ENCODE peak calls at places on chromosome 18, in nine cellular contexts. F, T, C, U, J, Y, D, B and K are unnamed samples.

GRCh38 chr18:49886891-49887764 is 73.8 kb upstream of the ACAA2 start:
- DNase-seq in F (no peak), T (peak), C (no peak), U (no peak), J (no peak), Y (no peak), D (no peak), B (no peak), K (no peak)

GRCh38 chr18:43001821-43002220 is 113.7 kb downstream of the RIT2 start:
- DNase-seq in F (peak), T (no peak), C (no peak), U (no peak), J (no peak), Y (no peak), D (no peak), B (no peak), K (peak)

GRCh38 chr18:6751207-6751606 is 21.7 kb downstream of the ARHGAP28 start:
- DNase-seq in F (no peak), T (no peak), C (no peak), U (no peak), J (no peak), Y (no peak), D (no peak), B (no peak), K (no peak)

GRCh38 chr18:58148954-58149471 is 105.0 kb downstream of the NEDD4L start:
- DNase-seq in F (no peak), T (no peak), C (peak), U (no peak), J (no peak), Y (no peak), D (no peak), B (no peak), K (no peak)

GRCh38 chr18:12821408-12821807 is 62.6 kb downstream of the PTPN2 start:
- DNase-seq in F (no peak), T (no peak), C (peak), U (no peak), J (no peak), Y (no peak), D (no peak), B (no peak), K (no peak)

GRCh38 chr18:251572-251971 is 16.3 kb downstream of the THOC1 start:
- DNase-seq in F (no peak), T (no peak), C (no peak), U (no peak), J (no peak), Y (no peak), D (no peak), B (no peak), K (no peak)

GRCh38 chr18:7766817-7767216 is 199.7 kb downstream of the PTPRM start:
- DNase-seq in F (no peak), T (no peak), C (no peak), U (no peak), J (no peak), Y (no peak), D (no peak), B (no peak), K (no peak)

GRCh38 chr18:25727281-25727680 is 363.1 kb downstream of the SS18 start:
- DNase-seq in F (no peak), T (no peak), C (no peak), U (no peak), J (no peak), Y (no peak), D (no peak), B (no peak), K (no peak)

GRCh38 chr18:57805117-57805516 is 2.0 kb upstream of the ATP8B1 start:
- DNase-seq in F (no peak), T (no peak), C (no peak), U (no peak), J (no peak), Y (no peak), D (no peak), B (peak), K (no peak)

GRCh38 chr18:54712315-54712714 is 116.0 kb upstream of the RAB27B start:
- DNase-seq in F (peak), T (no peak), C (no peak), U (no peak), J (no peak), Y (peak), D (peak), B (no peak), K (peak)

GRCh38 chr18:51490417-51490816 is 292.9 kb upstream of the MEX3C start:
- DNase-seq in F (no peak), T (no peak), C (no peak), U (no peak), J (no peak), Y (no peak), D (no peak), B (no peak), K (no peak)

GRCh38 chr18:31977270-31977872 is 34.4 kb upstream of the TRAPPC8 start:
- DNase-seq in F (peak), T (no peak), C (peak), U (no peak), J (peak), Y (peak), D (no peak), B (no peak), K (peak)

GRCh38 chr18:39667905-39668304 is 2102.3 kb upstream of the CELF4 start:
- DNase-seq in F (peak), T (no peak), C (no peak), U (no peak), J (no peak), Y (no peak), D (no peak), B (no peak), K (peak)

GRCh38 chr18:47260138-47260923 is 8.9 kb upstream of the SKOR2 start:
- DNase-seq in F (peak), T (no peak), C (peak), U (peak), J (peak), Y (no peak), D (no peak), B (no peak), K (peak)

GRCh38 chr18:12283256-12283655 is 24.8 kb upstream of the TUBB6 start:
- DNase-seq in F (peak), T (no peak), C (peak), U (no peak), J (no peak), Y (no peak), D (peak), B (no peak), K (peak)

GRCh38 chr18:43031169-43031568 is 84.3 kb downstream of the RIT2 start:
- DNase-seq in F (no peak), T (no peak), C (no peak), U (no peak), J (no peak), Y (no peak), D (no peak), B (no peak), K (no peak)

GRCh38 chr18:72922895-72923294 is 55.1 kb upstream of the NETO1 start:
- DNase-seq in F (no peak), T (no peak), C (no peak), U (no peak), J (no peak), Y (no peak), D (no peak), B (no peak), K (no peak)

GRCh38 chr18:11741505-11742145 is 52.6 kb downstream of the GNAL start:
- DNase-seq in F (peak), T (no peak), C (no peak), U (no peak), J (peak), Y (no peak), D (peak), B (no peak), K (no peak)

GRCh38 chr18:63774511-63774910 is 707 bp upstream of the SERPINB7 start:
- DNase-seq in F (no peak), T (no peak), C (no peak), U (no peak), J (no peak), Y (no peak), D (no peak), B (no peak), K (no peak)

GRCh38 chr18:6476201-6476600 is 61.5 kb upstream of the L3MBTL4 start:
- DNase-seq in F (no peak), T (no peak), C (no peak), U (no peak), J (no peak), Y (no peak), D (no peak), B (no peak), K (no peak)

GRCh38 chr18:35345460-35345921 is 1.3 kb upstream of the ZNF24 start:
- DNase-seq in F (no peak), T (no peak), C (peak), U (no peak), J (no peak), Y (no peak), D (no peak), B (no peak), K (peak)

GRCh38 chr18:77635441-77635840 is 385.8 kb downstream of the GALR1 start:
- DNase-seq in F (no peak), T (no peak), C (no peak), U (peak), J (no peak), Y (no peak), D (no peak), B (no peak), K (peak)

GRCh38 chr18:77047803-77048419 is 84.7 kb downstream of the MBP start:
- DNase-seq in F (no peak), T (no peak), C (no peak), U (no peak), J (no peak), Y (no peak), D (no peak), B (peak), K (no peak)

GRCh38 chr18:59052965-59053960 is 86.4 kb upstream of the SEC11C start:
- DNase-seq in F (no peak), T (peak), C (no peak), U (no peak), J (no peak), Y (peak), D (no peak), B (no peak), K (peak)

GRCh38 chr18:45481846-45482245 is 133.4 kb upstream of the SLC14A2 start:
- DNase-seq in F (no peak), T (no peak), C (no peak), U (no peak), J (no peak), Y (no peak), D (no peak), B (no peak), K (no peak)

GRCh38 chr18:50151876-50152275 is 43.1 kb downstream of the MYO5B start:
- DNase-seq in F (peak), T (no peak), C (no peak), U (no peak), J (no peak), Y (no peak), D (no peak), B (no peak), K (peak)

GRCh38 chr18:59540356-59540755 is 156.9 kb downstream of the CCBE1 start:
- DNase-seq in F (peak), T (no peak), C (no peak), U (no peak), J (no peak), Y (no peak), D (no peak), B (no peak), K (peak)

GRCh38 chr18:5393779-5394178 is 98.3 kb upstream of the ZBTB14 start:
- DNase-seq in F (peak), T (no peak), C (no peak), U (no peak), J (no peak), Y (no peak), D (no peak), B (no peak), K (peak)

GRCh38 chr18:8987250-8987649 is 115.2 kb upstream of the NDUFV2 start:
- DNase-seq in F (peak), T (no peak), C (no peak), U (no peak), J (no peak), Y (no peak), D (peak), B (no peak), K (peak)

GRCh38 chr18:12010187-12010802 is 29.0 kb downstream of the IMPA2 start:
- DNase-seq in F (no peak), T (no peak), C (no peak), U (no peak), J (no peak), Y (no peak), D (no peak), B (no peak), K (no peak)

GRCh38 chr18:13120967-13121586 is 97.5 kb upstream of the LDLRAD4 start:
- DNase-seq in F (peak), T (no peak), C (no peak), U (no peak), J (no peak), Y (no peak), D (no peak), B (no peak), K (peak)

GRCh38 chr18:41842886-41843285 is 112.1 kb upstream of the PIK3C3 start:
- DNase-seq in F (peak), T (no peak), C (no peak), U (no peak), J (no peak), Y (no peak), D (no peak), B (no peak), K (peak)

GRCh38 chr18:33781429-33781828 is 203.4 kb downstream of the ASXL3 start:
- DNase-seq in F (no peak), T (no peak), C (no peak), U (no peak), J (no peak), Y (no peak), D (no peak), B (no peak), K (no peak)

GRCh38 chr18:25399554-25399953 is 47.6 kb upstream of the ZNF521 start:
- DNase-seq in F (no peak), T (no peak), C (no peak), U (no peak), J (no peak), Y (no peak), D (no peak), B (no peak), K (no peak)

GRCh38 chr18:58222439-58223125 is 178.6 kb downstream of the NEDD4L start:
- DNase-seq in F (peak), T (no peak), C (no peak), U (no peak), J (no peak), Y (no peak), D (no peak), B (no peak), K (no peak)

GRCh38 chr18:59514193-59514592 is 155.1 kb upstream of the LMAN1 start:
- DNase-seq in F (peak), T (peak), C (peak), U (peak), J (no peak), Y (no peak), D (no peak), B (peak), K (peak)

GRCh38 chr18:12423820-12424219 is 16.1 kb downstream of the PRELID3A start:
- DNase-seq in F (no peak), T (no peak), C (peak), U (no peak), J (no peak), Y (no peak), D (no peak), B (no peak), K (no peak)

GRCh38 chr18:22466608-22467390 is 49.1 kb upstream of the CTAGE1 start:
- DNase-seq in F (peak), T (no peak), C (no peak), U (peak), J (no peak), Y (no peak), D (peak), B (no peak), K (peak)
- H3K4me3 ChIP-seq in F (peak), T (peak), C (no peak), U (peak), J (no peak), Y (no peak), D (peak), B (no peak), K (no peak)

GRCh38 chr18:48657446-48658120 is 118.8 kb downstream of the CTIF start:
- DNase-seq in F (peak), T (no peak), C (no peak), U (no peak), J (no peak), Y (no peak), D (no peak), B (peak), K (peak)

GRCh38 chr18:48659188-48660009 is 120.6 kb downstream of the CTIF start:
- DNase-seq in F (no peak), T (no peak), C (no peak), U (no peak), J (no peak), Y (no peak), D (no peak), B (peak), K (no peak)

GRCh38 chr18:48656582-48656981 is 117.8 kb downstream of the CTIF start:
- DNase-seq in F (no peak), T (no peak), C (no peak), U (no peak), J (no peak), Y (no peak), D (no peak), B (peak), K (no peak)

GRCh38 chr18:48660346-48661228 is 121.8 kb downstream of the CTIF start:
- DNase-seq in F (no peak), T (no peak), C (no peak), U (no peak), J (no peak), Y (no peak), D (no peak), B (peak), K (no peak)

GRCh38 chr18:48658721-48659120 is 119.9 kb downstream of the CTIF start:
- DNase-seq in F (no peak), T (no peak), C (no peak), U (no peak), J (no peak), Y (no peak), D (no peak), B (peak), K (no peak)
- TF ChIP-seq CTCF in F (no peak), T (no peak), C (no peak), U (no peak), J (no peak), Y (no peak), D (no peak), B (no peak), K (no peak)

DNA sequence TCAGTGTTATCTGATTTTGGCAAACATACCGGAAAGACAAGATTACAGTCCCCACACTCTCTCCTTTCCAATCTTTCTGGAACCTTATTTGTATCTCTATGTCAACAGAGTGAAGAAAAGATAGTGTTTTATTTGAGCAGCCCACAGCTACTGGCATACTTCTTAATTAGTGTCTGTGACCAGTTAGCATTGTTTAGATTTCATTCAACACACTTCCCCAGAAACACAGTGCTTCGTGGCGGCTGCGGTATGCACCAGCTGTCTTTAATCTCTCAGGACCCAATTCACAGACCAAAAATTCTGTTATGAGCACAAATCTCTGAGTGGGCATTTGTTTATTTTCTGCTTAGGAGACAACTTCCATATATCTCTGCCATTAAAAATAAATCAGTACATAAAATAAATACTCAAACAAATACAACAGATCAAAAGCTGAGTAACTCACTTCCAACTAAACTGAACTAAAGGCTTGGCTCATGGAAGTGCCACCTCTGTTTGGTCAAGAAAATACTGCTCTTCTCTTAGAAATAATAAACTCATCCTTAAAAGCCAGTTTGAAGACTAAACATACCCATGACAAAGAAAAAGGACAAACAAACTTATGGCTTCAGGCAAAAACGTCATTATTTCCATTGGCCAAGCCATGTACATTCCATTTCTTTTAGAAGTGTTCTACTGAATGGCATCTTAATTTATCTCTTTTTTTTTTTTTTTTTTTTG is 392.4 kb downstream of the TXNL1 start:
- DNase-seq in F (peak), T (no peak), C (no peak), U (no peak), J (no peak), Y (peak), D (no peak), B (no peak), K (peak)
- H3K4me3 ChIP-seq in F (no peak), T (no peak), C (no peak), U (no peak), J (no peak), Y (no peak), D (no peak), B (no peak), K (no peak)

DNA sequence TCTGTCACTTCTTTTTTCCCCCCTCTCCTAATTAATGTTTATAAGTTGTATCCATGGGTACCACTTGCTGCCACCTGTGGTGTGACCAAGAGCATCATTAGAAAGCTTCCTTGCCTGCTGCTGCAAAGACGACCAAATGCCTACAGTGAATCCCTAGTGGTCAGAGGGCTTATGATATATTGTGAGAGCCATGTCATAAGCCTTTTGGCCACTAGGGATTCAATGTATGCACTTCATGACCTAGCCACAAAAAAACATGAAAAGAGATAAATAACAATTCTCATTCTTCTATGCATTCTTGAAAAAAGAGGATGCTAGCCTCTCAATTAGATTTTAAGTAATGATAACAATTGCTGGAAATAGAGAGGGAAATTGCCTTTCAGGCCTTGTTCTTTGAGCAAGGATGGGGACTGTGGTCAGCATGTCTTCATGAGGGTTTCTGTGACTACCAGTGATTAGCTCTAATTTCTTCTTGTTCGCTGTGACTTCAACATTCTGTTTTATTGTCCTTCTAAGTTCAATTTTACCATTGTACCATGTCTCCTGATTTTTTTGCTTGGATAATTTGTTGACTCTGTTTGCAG is 435.3 kb downstream of the TGIF1 start:
- DNase-seq in F (no peak), T (no peak), C (no peak), U (no peak), J (peak), Y (no peak), D (no peak), B (no peak), K (no peak)
- TF ChIP-seq CTCF in F (peak), T (no peak), C (peak), U (no peak), J (peak), Y (peak), D (peak), B (no peak), K (peak)